ENCODE peak calls at places on chromosomes 7 and 10, in seven cellular contexts. J is left lung, M is DMS153, K is Panc1, T is NCI-H69, P is GM06990, C is neuronal stem cell. R is an unnamed sample.

GRCh38 chr10:7491949-7492659 is 81.3 kb upstream of the SFMBT2 start:
- DNase-seq in J (no peak), P (no peak), K (no peak), T (no peak), C (no peak), M (no peak), R (no peak)

GRCh38 chr10:29619273-29619672 is 15.5 kb downstream of the SVIL start:
- DNase-seq in P (no peak), C (no peak), T (peak; percentile 51), K (no peak), M (no peak), J (no peak), R (peak; percentile 59)

GRCh38 chr10:58017719-58018367 is 249.9 kb downstream of the IPMK start:
- DNase-seq in J (no peak), P (no peak), C (no peak), M (no peak), K (no peak), T (no peak), R (no peak)

GRCh38 chr7:116698930-116699722 is 27.1 kb downstream of the MET start:
- DNase-seq in J (no peak), M (peak; percentile 92), C (no peak), P (no peak), K (no peak), T (peak; percentile 98), R (no peak)

GRCh38 chr10:77036993-77037734 is 600.4 kb downstream of the KCNMA1 start:
- DNase-seq in M (peak; percentile 53), K (peak; percentile 24), P (no peak), J (no peak), T (peak; percentile 91), C (peak; percentile 56), R (peak; percentile 65)

GRCh38 chr10:102796407-102797176 is 40.6 kb downstream of the CYP17A1 start:
- DNase-seq in P (peak; percentile 58), K (no peak), M (no peak), J (peak; percentile 91), C (no peak), T (no peak), R (peak; percentile 51)

GRCh38 chr7:106609416-106609815 is 51.5 kb downstream of the CCDC71L start:
- DNase-seq in J (no peak), C (no peak), P (no peak), K (no peak), M (no peak), T (no peak), R (no peak)

GRCh38 chr7:128221929-128222403 is 19.1 kb upstream of the LEP start:
- DNase-seq in M (no peak), K (no peak), J (no peak), T (peak; percentile 13), C (no peak), P (no peak), R (peak; percentile 39)

GRCh38 chr7:105990726-105991465 is 27.8 kb downstream of the CDHR3 start:
- DNase-seq in C (peak; percentile 14), J (no peak), K (no peak), P (no peak), M (no peak), T (peak; percentile 85), R (no peak)

R was measured in left kidney.